ENCODE peak calls at places on chromosome 12, in ten cellular contexts. W is right atrium auricular region; G is CD8-positive, alpha-beta memory T cell; M is A549; H is K562; A is cardiac muscle cell; V is thoracic aorta; P is heart left ventricle; O is mammary epithelial cell; X is iPS DF 6.9. N is an unnamed sample.

GRCh38 chr12:115762934-115763333 is 514.6 kb downstream of the MED13L start:
- DNase-seq in W (no peak), M (no peak), V (no peak), O (no peak), A (no peak), H (no peak), X (no peak), P (no peak), G (no peak), N (no peak)

GRCh38 chr12:9051156-9051545 is 61.8 kb downstream of the KLRG1 start:
- DNase-seq in H (no peak), O (no peak), G (no peak), X (no peak), W (no peak), P (peak; percentile 32), A (no peak), M (no peak), V (no peak), N (no peak)

GRCh38 chr12:122125452-122126341 is 47.1 kb downstream of the MLXIP start:
- DNase-seq in P (no peak), M (no peak), H (no peak), W (no peak), O (no peak), G (no peak), V (no peak), X (no peak), A (no peak), N (no peak)

GRCh38 chr12:46318037-46318436 is 49.2 kb upstream of the SLC38A1 start:
- DNase-seq in A (no peak), X (no peak), M (no peak), W (no peak), H (no peak), G (no peak), P (no peak), V (no peak), O (no peak), N (no peak)

GRCh38 chr12:89731064-89731463 is 22.4 kb upstream of the ATP2B1 start:
- DNase-seq in V (no peak), H (no peak), W (no peak), X (no peak), M (no peak), G (no peak), O (peak; percentile 20), A (no peak), P (no peak), N (no peak)

GRCh38 chr12:48925218-48925871 is at the start of gene FKBP11:
- DNase-seq in V (no peak), W (peak; percentile 65), O (peak; percentile 20), A (peak; percentile 39), P (peak; percentile 55), X (peak; percentile 37), G (peak; percentile 76), M (peak; percentile 51), H (no peak), N (peak; percentile 71)

GRCh38 chr12:96698521-96698920 is 208.5 kb upstream of the NEDD1 start:
- DNase-seq in O (no peak), X (no peak), A (no peak), M (peak; percentile 44), G (no peak), P (no peak), H (no peak), W (no peak), V (no peak), N (no peak)

GRCh38 chr12:106205208-106206069 is 42.4 kb downstream of the CKAP4 start:
- DNase-seq in X (no peak), P (peak; percentile 57), H (no peak), V (no peak), A (no peak), M (peak; percentile 61), O (peak; percentile 44), W (no peak), G (no peak), N (no peak)

GRCh38 chr12:40622246-40622838 is 69.9 kb upstream of the CNTN1 start:
- DNase-seq in M (peak; percentile 86), O (peak; percentile 46), X (peak; percentile 41), P (no peak), V (peak; percentile 8), G (no peak), H (peak; percentile 11), A (peak; percentile 73), W (peak; percentile 68), N (no peak)

GRCh38 chr12:97464241-97465011 is 1.8 kb downstream of the RMST start:
- DNase-seq in M (no peak), O (no peak), X (peak; percentile 41), W (no peak), V (no peak), H (no peak), A (no peak), P (no peak), G (no peak), N (no peak)

GRCh38 chr12:56128669-56129209 is 672 bp downstream of the ESYT1 start:
- DNase-seq in X (no peak), W (no peak), M (no peak), H (no peak), A (peak; percentile 15), G (no peak), V (no peak), P (peak; percentile 38), O (peak; percentile 53), N (no peak)

GRCh38 chr12:42915426-42915825 is 325.9 kb upstream of the PRICKLE1 start:
- DNase-seq in V (no peak), P (no peak), O (no peak), A (no peak), X (no peak), G (no peak), W (no peak), M (no peak), H (no peak), N (no peak)

GRCh38 chr12:98637068-98637467 is 7.5 kb downstream of the IKBIP start:
- DNase-seq in O (no peak), P (no peak), X (no peak), G (no peak), V (no peak), M (no peak), W (no peak), A (no peak), H (no peak), N (no peak)

GRCh38 chr12:63844391-63845341 is at the start of gene SRGAP1:
- DNase-seq in M (peak; percentile 69), G (no peak), P (peak; percentile 70), H (peak; percentile 26), O (peak; percentile 67), A (peak; percentile 63), V (peak; percentile 29), X (no peak), W (peak; percentile 75), N (no peak)

DNA sequence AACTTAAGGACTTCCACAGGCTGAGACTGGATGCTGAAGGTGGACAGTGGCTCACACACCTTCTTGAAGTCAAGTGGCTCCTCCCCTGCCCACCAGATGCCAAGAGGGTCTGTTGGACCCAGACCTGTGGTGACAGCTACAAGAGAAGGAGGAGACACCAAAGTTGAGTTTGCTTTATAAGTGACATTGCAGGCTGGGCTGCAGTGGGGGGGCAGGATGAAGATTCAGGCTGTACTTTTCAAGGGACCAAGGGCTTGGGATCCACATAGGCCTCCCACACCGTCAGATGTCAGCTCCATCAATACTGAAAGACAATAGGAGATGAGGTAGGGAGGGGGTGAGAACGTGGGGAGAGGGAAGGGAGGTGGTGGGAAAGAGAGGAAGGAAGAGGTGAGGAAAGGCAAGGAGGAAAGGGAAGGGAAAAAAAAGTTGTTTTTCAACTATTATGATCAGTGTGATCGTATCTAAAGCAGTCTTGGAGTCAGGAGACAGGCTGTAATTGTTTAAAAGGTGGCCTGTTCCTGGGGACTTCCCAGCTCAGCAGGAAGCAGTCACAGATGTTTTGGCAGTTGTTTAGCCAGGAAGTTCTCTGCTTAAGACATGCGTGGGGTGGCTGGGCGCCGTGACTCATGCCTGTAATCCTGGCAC is 84.1 kb upstream of the RESF1 start:
- DNase-seq in M (peak; percentile 76), W (peak; percentile 57), A (no peak), V (peak; percentile 9), H (no peak), G (peak; percentile 58), X (no peak), O (peak; percentile 83), P (peak; percentile 69), N (peak; percentile 59)
- H3K9me3 ChIP-seq in M (no peaks in the 10 kb centered on the region), W (no peaks in the 10 kb centered on the region), A (no peaks in the 10 kb centered on the region), V (no peaks in the 10 kb centered on the region), H (no peaks in the 10 kb centered on the region), G (no peaks in the 10 kb centered on the region), X (no peaks in the 10 kb centered on the region), O (no peaks in the 10 kb centered on the region), P (no peaks in the 10 kb centered on the region), N (no peaks in the 10 kb centered on the region)

GRCh38 chr12:79566452-79566851 is 124.3 kb downstream of the PAWR start:
- DNase-seq in O (peak; percentile 24), H (no peak), P (no peak), W (no peak), A (no peak), G (no peak), X (no peak), V (no peak), M (no peak), N (no peak)
- H3K9me3 ChIP-seq in O (no peaks in the 10 kb centered on the region), H (no peaks in the 10 kb centered on the region), P (no peaks in the 10 kb centered on the region), W (no peaks in the 10 kb centered on the region), A (no peaks in the 10 kb centered on the region), G (no peaks in the 10 kb centered on the region), X (peaks cover 4% of the 10 kb centered on the region), V (no peaks in the 10 kb centered on the region), M (peaks cover under 1% of the 10 kb centered on the region), N (no peaks in the 10 kb centered on the region)

GRCh38 chr12:41743835-41744234 is 400.8 kb downstream of the GXYLT1 start:
- DNase-seq in M (peak; percentile 77), O (peak; percentile 42), X (no peak), W (no peak), A (no peak), V (no peak), H (no peak), P (no peak), G (no peak), N (no peak)

DNA sequence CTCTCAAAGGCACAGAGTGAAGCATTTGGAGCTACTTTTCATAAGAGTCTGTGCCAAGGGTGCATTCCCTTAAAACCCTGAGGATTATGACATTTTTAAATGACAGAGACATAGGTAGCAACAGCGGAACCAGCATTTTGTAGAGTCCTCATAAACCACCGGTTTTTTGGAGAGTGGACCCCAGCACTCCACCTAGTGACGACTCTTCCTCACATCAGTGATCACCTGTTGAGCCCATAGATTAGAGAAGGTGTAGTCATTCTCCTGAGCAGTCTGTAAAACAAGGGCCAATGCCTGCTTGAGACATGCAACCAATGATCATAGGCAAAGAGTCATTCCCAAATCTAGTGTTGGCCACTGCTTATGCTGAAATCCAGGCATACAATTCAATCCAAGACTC is 399.1 kb downstream of the GXYLT1 start:
- DNase-seq in H (no peak), A (no peak), P (no peak), O (no peak), V (no peak), G (no peak), M (no peak), W (no peak), X (no peak), N (no peak)
- H3K9me3 ChIP-seq in H (no peaks in the 10 kb centered on the region), A (no peaks in the 10 kb centered on the region), P (no peaks in the 10 kb centered on the region), O (no peaks in the 10 kb centered on the region), V (no peaks in the 10 kb centered on the region), G (no peaks in the 10 kb centered on the region), M (no peaks in the 10 kb centered on the region), W (no peaks in the 10 kb centered on the region), X (no peaks in the 10 kb centered on the region), N (no peaks in the 10 kb centered on the region)

DNA sequence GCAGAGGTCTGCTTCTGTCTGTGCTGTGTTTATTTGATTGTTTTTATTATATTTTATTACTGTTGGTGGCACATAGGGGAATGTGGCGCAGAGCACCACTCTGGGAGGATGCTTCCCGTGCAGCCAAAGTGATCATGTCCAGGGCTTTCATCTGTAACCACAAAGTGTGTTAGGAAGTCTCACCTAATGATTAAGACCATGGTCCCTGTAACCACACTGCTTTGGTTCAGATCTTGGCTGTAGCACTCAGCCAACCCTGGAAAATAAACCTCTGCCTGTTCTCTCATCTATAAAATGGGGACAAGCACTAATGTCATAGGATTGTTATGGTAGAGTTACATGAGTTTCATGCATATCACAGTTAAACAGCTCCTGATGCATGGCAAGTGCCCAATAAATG is 1.9 kb downstream of the RESF1 start:
- DNase-seq in X (no peak), O (no peak), G (no peak), M (no peak), P (no peak), H (no peak), W (no peak), A (no peak), V (no peak), N (no peak)
- H3K9me3 ChIP-seq in X (no peaks in the 10 kb centered on the region), O (no peaks in the 10 kb centered on the region), G (no peaks in the 10 kb centered on the region), M (no peaks in the 10 kb centered on the region), P (no peaks in the 10 kb centered on the region), H (peaks cover 10% of the 10 kb centered on the region), W (no peaks in the 10 kb centered on the region), A (no peaks in the 10 kb centered on the region), V (no peaks in the 10 kb centered on the region), N (no peaks in the 10 kb centered on the region)

N was measured in T-helper 17 cell.